ENCODE peak calls at places on chromosomes 6 and 20, in ten cellular contexts. C is endothelial cell of umbilical vein, F is upper lobe of left lung, V is breast epithelium, Q is spleen, W is HCT116, Y is sigmoid colon, D is transverse colon, Z is esophagus muscularis mucosa, X is HepG2. J is an unnamed sample.

GRCh38 chr6:89525786-89526562 is 93.0 kb downstream of the ANKRD6 start:
- DNase-seq in C (no peak), F (no peak), V (no peak), Q (no peak), W (no peak), Y (no peak), D (no peak), Z (no peak), X (no peak), J (no peak)

GRCh38 chr6:64012351-64013060 is 376.9 kb downstream of the PHF3 start:
- DNase-seq in C (no peak), F (no peak), V (no peak), Q (no peak), W (no peak), Y (no peak), D (peak), Z (no peak), X (peak), J (no peak)

GRCh38 chr6:88220493-88220892 is 54.3 kb upstream of the CNR1 start:
- DNase-seq in C (peak), F (no peak), V (no peak), Q (no peak), W (no peak), Y (no peak), D (no peak), Z (no peak), X (peak), J (no peak)

GRCh38 chr6:144219056-144219685 is 66.0 kb upstream of the UTRN start:
- DNase-seq in C (peak), F (no peak), V (no peak), Q (no peak), W (peak), Y (no peak), D (no peak), Z (no peak), X (peak), J (no peak)

GRCh38 chr6:72724545-72724944 is 102.7 kb downstream of the KCNQ5 start:
- DNase-seq in C (no peak), F (no peak), V (no peak), Q (no peak), W (no peak), Y (no peak), D (no peak), Z (no peak), X (no peak), J (no peak)

GRCh38 chr20:8535403-8536003 is 403.4 kb downstream of the PLCB1 start:
- DNase-seq in C (peak), F (no peak), V (no peak), Q (no peak), W (no peak), Y (no peak), D (no peak), Z (no peak), X (peak), J (no peak)

GRCh38 chr6:159981591-159982245 is 12.8 kb downstream of the IGF2R start:
- DNase-seq in C (peak), F (no peak), V (no peak), Q (peak), W (no peak), Y (peak), D (peak), Z (peak), X (no peak), J (peak)

GRCh38 chr20:38842558-38842981 is 37.1 kb downstream of the PPP1R16B start:
- DNase-seq in C (peak), F (no peak), V (no peak), Q (peak), W (no peak), Y (no peak), D (peak), Z (no peak), X (no peak), J (peak)

GRCh38 chr20:36145877-36146707 is 8.4 kb upstream of the EPB41L1 start:
- DNase-seq in C (no peak), F (no peak), V (no peak), Q (no peak), W (no peak), Y (no peak), D (no peak), Z (no peak), X (no peak), J (peak)

GRCh38 chr6:27100921-27101320 is 146.6 kb upstream of the PRSS16 start:
- DNase-seq in C (no peak), F (no peak), V (no peak), Q (no peak), W (no peak), Y (no peak), D (no peak), Z (no peak), X (no peak), J (no peak)

GRCh38 chr6:90896165-90896549 is 309.3 kb upstream of the MAP3K7 start:
- DNase-seq in C (no peak), F (no peak), V (no peak), Q (no peak), W (no peak), Y (no peak), D (no peak), Z (no peak), X (no peak), J (no peak)

GRCh38 chr6:56911847-56912246 is 43.1 kb upstream of the BEND6 start:
- DNase-seq in C (no peak), F (no peak), V (no peak), Q (no peak), W (peak), Y (no peak), D (no peak), Z (no peak), X (no peak), J (no peak)

GRCh38 chr20:47921306-47922279 is 136.3 kb upstream of the SULF2 start:
- DNase-seq in C (no peak), F (no peak), V (no peak), Q (no peak), W (no peak), Y (no peak), D (no peak), Z (no peak), X (no peak), J (no peak)

GRCh38 chr6:31882344-31882743 is 3.5 kb upstream of the SLC44A4 start:
- DNase-seq in C (peak), F (no peak), V (no peak), Q (no peak), W (no peak), Y (no peak), D (no peak), Z (no peak), X (no peak), J (no peak)

GRCh38 chr20:18276821-18277220 is 11.5 kb upstream of the ZNF133 start:
- DNase-seq in C (peak), F (no peak), V (peak), Q (no peak), W (peak), Y (no peak), D (peak), Z (no peak), X (peak), J (peak)

GRCh38 chr6:15370730-15371129 is 124.9 kb downstream of the JARID2 start:
- DNase-seq in C (no peak), F (no peak), V (no peak), Q (no peak), W (no peak), Y (no peak), D (no peak), Z (no peak), X (no peak), J (no peak)

GRCh38 chr6:30490031-30490876 is 945 bp downstream of the HLA-E start:
- DNase-seq in C (peak), F (peak), V (peak), Q (peak), W (no peak), Y (peak), D (peak), Z (peak), X (no peak), J (peak)

GRCh38 chr20:58459058-58459743 is 56.0 kb downstream of the APCDD1L start:
- DNase-seq in C (no peak), F (no peak), V (no peak), Q (no peak), W (no peak), Y (no peak), D (no peak), Z (no peak), X (no peak), J (no peak)

GRCh38 chr20:60558491-60558890 is 600.3 kb downstream of the CDH26 start:
- DNase-seq in C (no peak), F (no peak), V (no peak), Q (no peak), W (no peak), Y (no peak), D (no peak), Z (no peak), X (no peak), J (no peak)

GRCh38 chr6:166494757-166495486 is 91.6 kb downstream of the RAMACL start:
- DNase-seq in C (no peak), F (no peak), V (no peak), Q (peak), W (no peak), Y (peak), D (no peak), Z (no peak), X (no peak), J (no peak)

GRCh38 chr6:39228992-39229767 is at the start of gene KCNK5:
- DNase-seq in C (peak), F (peak), V (peak), Q (peak), W (peak), Y (peak), D (peak), Z (no peak), X (peak), J (peak)

GRCh38 chr6:129356129-129356528 is 353.8 kb downstream of the ARHGAP18 start:
- DNase-seq in C (no peak), F (no peak), V (no peak), Q (no peak), W (no peak), Y (no peak), D (no peak), Z (no peak), X (no peak), J (no peak)

GRCh38 chr6:4603291-4603690 is 172.9 kb upstream of the CDYL start:
- DNase-seq in C (peak), F (no peak), V (no peak), Q (no peak), W (peak), Y (peak), D (peak), Z (no peak), X (no peak), J (peak)

GRCh38 chr6:106069478-106069877 is 16.7 kb upstream of the PRDM1 start:
- DNase-seq in C (peak), F (no peak), V (peak), Q (no peak), W (no peak), Y (no peak), D (no peak), Z (peak), X (peak), J (peak)

GRCh38 chr6:163133691-163134090 is 280.8 kb upstream of the QKI start:
- DNase-seq in C (no peak), F (no peak), V (no peak), Q (no peak), W (no peak), Y (no peak), D (no peak), Z (no peak), X (no peak), J (no peak)

GRCh38 chr20:1331101-1331500 is 2.2 kb upstream of the SDCBP2 start:
- DNase-seq in C (no peak), F (no peak), V (peak), Q (peak), W (no peak), Y (no peak), D (no peak), Z (peak), X (no peak), J (no peak)

GRCh38 chr20:7742479-7742878 is 197.8 kb downstream of the HAO1 start:
- DNase-seq in C (peak), F (no peak), V (no peak), Q (no peak), W (no peak), Y (no peak), D (no peak), Z (no peak), X (no peak), J (peak)

GRCh38 chr6:35391240-35391968 is 49.0 kb downstream of the PPARD start:
- DNase-seq in C (peak), F (no peak), V (no peak), Q (no peak), W (peak), Y (no peak), D (no peak), Z (no peak), X (no peak), J (peak)

GRCh38 chr6:18262812-18263560 is 1.3 kb downstream of the DEK start:
- DNase-seq in C (peak), F (no peak), V (no peak), Q (no peak), W (no peak), Y (no peak), D (no peak), Z (no peak), X (peak), J (no peak)

GRCh38 chr20:63624486-63624885 is 2.4 kb downstream of the GMEB2 start:
- DNase-seq in C (no peak), F (no peak), V (no peak), Q (peak), W (no peak), Y (no peak), D (no peak), Z (no peak), X (peak), J (no peak)

DNA sequence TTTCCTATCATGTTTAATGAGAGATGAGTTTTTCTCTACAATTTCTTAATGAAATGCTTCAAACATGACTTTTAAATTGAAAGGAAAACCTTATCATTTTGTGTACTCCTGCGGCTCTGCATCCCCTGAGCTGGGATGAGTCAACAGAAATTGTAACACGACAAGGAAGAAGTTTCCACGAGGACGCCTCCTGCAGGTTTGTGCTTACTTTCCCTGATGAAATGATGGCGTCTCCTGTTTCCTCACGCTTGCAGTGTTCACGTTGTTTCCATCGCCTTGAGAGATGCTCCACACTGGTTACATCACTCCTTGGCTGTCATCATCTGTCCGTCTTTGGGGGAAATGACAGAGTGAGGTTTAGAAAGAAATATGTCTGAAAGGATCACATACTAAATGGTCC is 233.7 kb upstream of the ZFP64 start:
- DNase-seq in C (no peak), F (no peak), V (no peak), Q (no peak), W (no peak), Y (no peak), D (no peak), Z (no peak), X (no peak), J (no peak)
- TF ChIP-seq POLR2AphosphoS5 in C (no peak), F (no peak), V (no peak), Q (no peak), W (no peak), Y (no peak), D (no peak), Z (no peak), X (no peak), J (no peak)

GRCh38 chr6:49782293-49783181 is 4.5 kb downstream of the PGK2 start:
- DNase-seq in C (no peak), F (no peak), V (no peak), Q (no peak), W (no peak), Y (no peak), D (no peak), Z (no peak), X (no peak), J (no peak)
- TF ChIP-seq POLR2A in C (no peak), F (no peak), V (no peak), Q (no peak), W (no peak), Y (no peak), D (no peak), Z (no peak), X (no peak), J (no peak)

DNA sequence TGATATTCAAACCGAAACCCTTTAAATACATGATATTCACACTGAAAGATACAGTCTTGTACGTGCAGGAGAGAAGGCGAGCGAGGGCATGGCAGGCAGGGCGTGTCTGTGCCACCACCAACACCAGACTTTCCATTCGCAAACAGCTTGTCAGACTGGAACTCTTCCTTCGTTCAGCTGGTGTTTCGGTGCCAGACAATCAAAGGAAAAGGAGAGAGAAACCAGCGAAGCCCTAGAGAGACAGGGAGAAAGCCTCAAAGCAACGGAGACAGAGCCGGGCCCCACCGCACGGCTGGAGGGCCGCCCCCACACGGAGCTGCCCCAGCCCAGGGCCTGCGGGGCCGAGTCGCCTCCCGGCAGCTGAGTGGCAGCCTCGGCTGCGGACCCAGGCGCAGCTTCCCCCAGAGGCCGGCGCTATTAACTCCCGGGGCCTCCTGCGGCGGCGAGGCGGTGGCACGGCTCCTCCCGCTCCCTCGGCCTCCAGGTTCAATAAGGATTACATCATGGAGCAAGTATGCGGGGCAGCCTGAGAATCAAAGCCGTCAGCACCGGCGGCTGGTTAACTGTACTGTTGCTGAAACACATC is 32.1 kb upstream of the NR2E1 start:
- DNase-seq in C (peak), F (peak), V (peak), Q (peak), W (peak), Y (peak), D (peak), Z (no peak), X (peak), J (peak)
- TF ChIP-seq CTCF in C (peak), F (peak), V (no peak), Q (no peak), W (no peak), Y (no peak), D (no peak), Z (no peak), X (peak), J (no peak)

GRCh38 chr20:25750765-25751696 is 54.4 kb upstream of the ZNF337 start:
- DNase-seq in C (peak), F (peak), V (no peak), Q (peak), W (no peak), Y (peak), D (peak), Z (no peak), X (peak), J (peak)
- TF ChIP-seq POLR2AphosphoS5 in C (no peak), F (no peak), V (no peak), Q (peak), W (no peak), Y (peak), D (peak), Z (peak), X (peak), J (no peak)

GRCh38 chr6:119426619-119427018 is 77.1 kb upstream of the MAN1A1 start:
- DNase-seq in C (no peak), F (no peak), V (no peak), Q (no peak), W (no peak), Y (no peak), D (no peak), Z (no peak), X (no peak), J (no peak)
- TF ChIP-seq POLR2A in C (no peak), F (no peak), V (no peak), Q (no peak), W (no peak), Y (no peak), D (no peak), Z (no peak), X (no peak), J (no peak)